ENCODE peak calls at places on chromosomes 4 and X, in six cellular contexts. H is HEK293T, R is Kasumi-1, B is SJSA1, D is NCI-H510A, F is neuronal stem cell. N is an unnamed sample.

GRCh38 chrX:18574591-18574990 is 97.3 kb downstream of the RS1 start:
- DNase-seq in R (no peak), F (no peak), B (no peak), H (no peak), D (no peak), N (peak)

GRCh38 chr4:82893942-82894341 is 3.0 kb upstream of the SEC31A start:
- DNase-seq in B (no peak), R (no peak), H (no peak), D (no peak), F (no peak), N (no peak)

GRCh38 chr4:126213996-126214395 is 899.2 kb downstream of the FAT4 start:
- DNase-seq in B (no peak), D (no peak), F (no peak), R (no peak), H (no peak), N (no peak)

GRCh38 chr4:44422912-44423311 is 25.7 kb downstream of the KCTD8 start:
- DNase-seq in H (no peak), F (no peak), D (no peak), B (no peak), R (no peak), N (no peak)

GRCh38 chr4:82090717-82091116 is 283.1 kb downstream of the HNRNPD start:
- DNase-seq in F (no peak), R (no peak), H (no peak), B (no peak), D (no peak), N (no peak)

GRCh38 chr4:8427761-8428287 is 12.7 kb downstream of the ACOX3 start:
- DNase-seq in B (no peak), R (peak), F (no peak), D (no peak), H (no peak), N (peak)

GRCh38 chrX:110032534-110033161 is 29.7 kb downstream of the TMEM164 start:
- DNase-seq in H (no peak), R (no peak), F (no peak), D (no peak), B (no peak), N (no peak)

GRCh38 chrX:13898603-13899002 is 81.7 kb upstream of the GPM6B start:
- DNase-seq in R (no peak), B (no peak), D (no peak), H (no peak), F (no peak), N (no peak)

GRCh38 chr4:54626113-54626512 is 31.6 kb upstream of the KIT start:
- DNase-seq in F (no peak), D (no peak), H (no peak), B (no peak), R (no peak), N (no peak)

GRCh38 chr4:154030747-154031146 is 241.9 kb upstream of the SFRP2 start:
- DNase-seq in F (no peak), R (no peak), B (no peak), D (no peak), H (no peak), N (peak)

GRCh38 chr4:123299212-123299651 is 97.4 kb upstream of the SPRY1 start:
- DNase-seq in D (no peak), R (no peak), F (no peak), H (no peak), B (no peak), N (peak)

GRCh38 chrX:70755850-70756249 is 152.7 kb downstream of the TEX11 start:
- DNase-seq in F (no peak), H (no peak), R (no peak), B (no peak), D (no peak), N (no peak)

GRCh38 chrX:38664285-38664684 is 102.9 kb downstream of the TSPAN7 start:
- DNase-seq in B (no peak), F (peak), D (no peak), R (peak), H (peak), N (no peak)

GRCh38 chrX:24144528-24144927 is 5.0 kb upstream of the ZFX start:
- DNase-seq in F (no peak), H (no peak), B (no peak), D (no peak), R (no peak), N (no peak)

GRCh38 chr4:78661923-78662521 is 110.5 kb downstream of the ANXA3 start:
- DNase-seq in D (no peak), B (peak), H (no peak), R (no peak), F (no peak), N (peak)

GRCh38 chr4:113024373-113024772 is 25.1 kb upstream of the ANK2 start:
- DNase-seq in B (no peak), F (no peak), R (no peak), D (no peak), H (no peak), N (peak)

GRCh38 chr4:44351069-44351468 is 97.5 kb downstream of the KCTD8 start:
- DNase-seq in B (no peak), D (no peak), F (no peak), R (no peak), H (no peak), N (no peak)

GRCh38 chrX:155563099-155563498 is 49.7 kb downstream of the TMLHE start:
- DNase-seq in F (no peak), B (no peak), R (no peak), H (no peak), D (no peak), N (no peak)

GRCh38 chr4:1471443-1472147 is 65.4 kb upstream of the NKX1-1 start:
- DNase-seq in F (no peak), H (no peak), B (no peak), R (no peak), D (no peak), N (no peak)